ENCODE peak calls at places on chromosomes 13 and 19, in seven cellular contexts. W is NCI-H2029; Y is fibroblast of lung; U is HuH-7.5; C is CD8-positive, alpha-beta memory T cell; P is left ventricle myocardium inferior; I is GM03348. Z is an unnamed sample.

GRCh38 chr19:27741236-27741635 is 1471.7 kb downstream of the UQCRFS1 start:
- DNase-seq in W (no peak), Y (no peak), U (no peak), C (no peak), P (no peak), I (no peak), Z (no peak)

GRCh38 chr19:49057636-49058234 is at the start of gene CGB7:
- DNase-seq in W (peak), Y (peak), U (peak), C (peak), P (peak), I (peak), Z (no peak)

GRCh38 chr19:8224394-8225145 is 15.4 kb downstream of the CERS4 start:
- DNase-seq in W (no peak), Y (no peak), U (no peak), C (no peak), P (peak), I (no peak), Z (no peak)

GRCh38 chr19:33613601-33614000 is 8.2 kb upstream of the CHST8 start:
- DNase-seq in W (no peak), Y (no peak), U (no peak), C (no peak), P (no peak), I (no peak), Z (no peak)

GRCh38 chr19:18995804-18996241 is 37.5 kb downstream of the SUGP2 start:
- DNase-seq in W (no peak), Y (peak), U (peak), C (no peak), P (peak), I (peak), Z (no peak)

GRCh38 chr19:52778811-52779210 is 7.8 kb downstream of the ZNF600 start:
- DNase-seq in W (no peak), Y (no peak), U (no peak), C (peak), P (no peak), I (no peak), Z (no peak)

GRCh38 chr19:46265217-46265828 is 31.5 kb upstream of the HIF3A start:
- DNase-seq in W (peak), Y (peak), U (peak), C (peak), P (no peak), I (peak), Z (no peak)

GRCh38 chr13:24218320-24218719 is 57.8 kb downstream of the SPATA13 start:
- DNase-seq in W (no peak), Y (no peak), U (no peak), C (no peak), P (no peak), I (no peak), Z (no peak)

GRCh38 chr13:35157143-35157755 is 215.2 kb downstream of the NBEA start:
- DNase-seq in W (peak), Y (peak), U (no peak), C (no peak), P (no peak), I (peak), Z (no peak)

GRCh38 chr19:19352823-19353222 is 32.2 kb downstream of the MAU2 start:
- DNase-seq in W (no peak), Y (no peak), U (no peak), C (no peak), P (no peak), I (no peak), Z (no peak)

GRCh38 chr19:45638930-45639729 is at the start of gene EML2:
- DNase-seq in W (peak), Y (peak), U (peak), C (peak), P (peak), I (peak), Z (no peak)

GRCh38 chr19:13906525-13906904 is 514 bp downstream of the CC2D1A start:
- DNase-seq in W (no peak), Y (no peak), U (no peak), C (no peak), P (no peak), I (no peak), Z (no peak)

GRCh38 chr19:20503536-20503935 is 62.0 kb downstream of the ZNF737 start:
- DNase-seq in W (peak), Y (peak), U (no peak), C (no peak), P (no peak), I (no peak), Z (no peak)

GRCh38 chr19:50203281-50204080 is at the start of gene MYH14:
- DNase-seq in W (peak), Y (peak), U (peak), C (no peak), P (peak), I (peak), Z (no peak)

GRCh38 chr13:32150794-32151193 is 119.2 kb downstream of the FRY start:
- DNase-seq in W (no peak), Y (peak), U (no peak), C (no peak), P (peak), I (peak), Z (no peak)

GRCh38 chr19:45348367-45349125 is 8.0 kb downstream of the KLC3 start:
- DNase-seq in W (no peak), Y (no peak), U (no peak), C (no peak), P (no peak), I (no peak), Z (no peak)

GRCh38 chr19:50178320-50178719 is 15.2 kb upstream of the IZUMO2 start:
- DNase-seq in W (no peak), Y (no peak), U (no peak), C (no peak), P (no peak), I (no peak), Z (no peak)

GRCh38 chr19:5997371-5997770 is 19.4 kb upstream of the RANBP3 start:
- DNase-seq in W (no peak), Y (no peak), U (no peak), C (no peak), P (no peak), I (no peak), Z (no peak)

GRCh38 chr13:51130348-51130747 is 19.3 kb upstream of the C13orf42 start:
- DNase-seq in W (no peak), Y (no peak), U (no peak), C (no peak), P (no peak), I (no peak), Z (no peak)

GRCh38 chr19:11435833-11436313 is 438 bp downstream of the PRKCSH start:
- DNase-seq in W (no peak), Y (peak), U (no peak), C (no peak), P (no peak), I (peak), Z (peak)

GRCh38 chr19:53466726-53467125 is 807 bp upstream of the ZNF813 start:
- DNase-seq in W (no peak), Y (no peak), U (no peak), C (no peak), P (no peak), I (no peak), Z (no peak)

GRCh38 chr19:49793561-49793840 is 19.6 kb downstream of the FUZ start:
- DNase-seq in W (no peak), Y (no peak), U (no peak), C (no peak), P (no peak), I (no peak), Z (no peak)

GRCh38 chr19:44532819-44533218 is 3.3 kb upstream of the CEACAM20 start:
- DNase-seq in W (no peak), Y (no peak), U (no peak), C (no peak), P (no peak), I (no peak), Z (no peak)

GRCh38 chr19:43789029-43789428 is 8.3 kb upstream of the KCNN4 start:
- DNase-seq in W (no peak), Y (peak), U (no peak), C (no peak), P (no peak), I (peak), Z (no peak)

GRCh38 chr19:18804139-18804601 is 13.1 kb upstream of the COMP start:
- DNase-seq in W (no peak), Y (no peak), U (no peak), C (no peak), P (no peak), I (no peak), Z (no peak)

GRCh38 chr13:113533441-113533840 is 42.9 kb upstream of the DCUN1D2 start:
- DNase-seq in W (no peak), Y (no peak), U (no peak), C (no peak), P (no peak), I (no peak), Z (no peak)

GRCh38 chr13:46738055-46738454 is 58.9 kb downstream of the ESD start:
- DNase-seq in W (no peak), Y (no peak), U (no peak), C (no peak), P (no peak), I (peak), Z (no peak)

GRCh38 chr19:52028027-52028779 is at the start of gene ZNF614:
- DNase-seq in W (peak), Y (peak), U (peak), C (peak), P (peak), I (peak), Z (peak)

GRCh38 chr13:99661791-99662190 is 160.5 kb downstream of the TM9SF2 start:
- DNase-seq in W (no peak), Y (no peak), U (no peak), C (no peak), P (no peak), I (no peak), Z (no peak)

GRCh38 chr19:33864311-33864850 is 67.7 kb downstream of the KCTD15 start:
- DNase-seq in W (no peak), Y (no peak), U (no peak), C (no peak), P (no peak), I (no peak), Z (no peak)

GRCh38 chr19:37654525-37654832 is 786 bp downstream of the ZFP30 start:
- DNase-seq in W (peak), Y (peak), U (peak), C (no peak), P (no peak), I (peak), Z (no peak)

GRCh38 chr19:850979-851335 is 1.1 kb upstream of the ELANE start:
- DNase-seq in W (no peak), Y (no peak), U (no peak), C (no peak), P (no peak), I (no peak), Z (no peak)

GRCh38 chr13:78609464-78610205 is 6.3 kb upstream of the POU4F1 start:
- DNase-seq in W (no peak), Y (no peak), U (no peak), C (no peak), P (no peak), I (peak), Z (no peak)

GRCh38 chr13:110499621-110500281 is 61.8 kb downstream of the RAB20 start:
- DNase-seq in W (peak), Y (peak), U (no peak), C (no peak), P (no peak), I (peak), Z (no peak)

GRCh38 chr13:25886438-25887214 is 165.2 kb downstream of the SHISA2 start:
- DNase-seq in W (no peak), Y (peak), U (no peak), C (no peak), P (no peak), I (no peak), Z (no peak)

GRCh38 chr19:1767464-1767933 is 14.2 kb downstream of the ONECUT3 start:
- DNase-seq in W (peak), Y (no peak), U (peak), C (peak), P (peak), I (peak), Z (no peak)

Z was measured in esophagus squamous epithelium.